ENCODE peak calls at places on chromosome 6, in six cellular contexts. N is SJSA1, H is HL-60, R is uterus, P is thyroid gland, B is AG04450. E is an unnamed sample.
A peak's percentile ranks its signal among the peaks of the same experiment; 100 is the strongest.

GRCh38 chr6:107564223-107564855 is 74.4 kb downstream of the SOBP start:
- DNase-seq in P (no peak), N (no peak), H (no peak), R (no peak), B (no peak), E (no peak)

GRCh38 chr6:42158631-42159030 is 14.5 kb upstream of the GUCA1A start:
- DNase-seq in R (no peak), H (no peak), P (no peak), B (no peak), N (no peak), E (no peak)

GRCh38 chr6:99603421-99604160 is 3.0 kb upstream of the PRDM13 start:
- DNase-seq in P (no peak), R (no peak), B (no peak), H (no peak), N (no peak), E (no peak)

GRCh38 chr6:54002118-54002517 is 109.1 kb upstream of the MLIP start:
- DNase-seq in B (no peak), P (no peak), H (no peak), N (no peak), R (no peak), E (no peak)

GRCh38 chr6:117477988-117478852 is 4.3 kb upstream of the DCBLD1 start:
- DNase-seq in B (no peak), R (no peak), P (no peak), N (no peak), H (no peak), E (no peak)

GRCh38 chr6:37347177-37348145 is 6.3 kb upstream of the RNF8 start:
- DNase-seq in N (peak; percentile 36), H (no peak), B (no peak), P (no peak), R (no peak), E (no peak)

GRCh38 chr6:113755449-113756289 is 101.5 kb upstream of the MARCKS start:
- DNase-seq in R (no peak), N (no peak), P (no peak), H (no peak), B (no peak), E (no peak)

GRCh38 chr6:21595951-21596378 is 2.4 kb downstream of the SOX4 start:
- DNase-seq in B (no peak), N (no peak), R (no peak), P (no peak), H (no peak), E (no peak)

GRCh38 chr6:90712165-90712564 is 125.3 kb upstream of the MAP3K7 start:
- DNase-seq in B (no peak), P (no peak), H (no peak), R (no peak), N (no peak), E (no peak)

GRCh38 chr6:13400772-13401171 is 72.4 kb upstream of the TBC1D7 start:
- DNase-seq in R (no peak), H (no peak), B (no peak), P (no peak), N (no peak), E (no peak)

GRCh38 chr6:157597461-157598312 is 216.7 kb downstream of the ZDHHC14 start:
- DNase-seq in N (peak; percentile 70), H (no peak), B (no peak), R (peak; percentile 55), P (peak; percentile 65), E (no peak)

GRCh38 chr6:25017486-25017885 is 81.7 kb upstream of the RIPOR2 start:
- DNase-seq in N (no peak), B (no peak), H (no peak), P (no peak), R (no peak), E (peak; percentile 40)

GRCh38 chr6:157714153-157714490 is 108.9 kb upstream of the SNX9 start:
- DNase-seq in B (no peak), H (no peak), R (no peak), N (no peak), P (no peak), E (no peak)

GRCh38 chr6:30635834-30636233 is 9.2 kb downstream of the ATAT1 start:
- DNase-seq in P (no peak), N (no peak), B (no peak), H (no peak), R (no peak), E (no peak)
- H3K27ac ChIP-seq in P (no peak overlapping the region), N (no peak overlapping the region), B (no peak overlapping the region), H (no peak overlapping the region), R (no peak overlapping the region), E (no peak overlapping the region)

GRCh38 chr6:71888720-71889340 is 2.5 kb downstream of the RIMS1 start:
- DNase-seq in N (no peak), H (no peak), P (no peak), B (no peak), R (no peak), E (no peak)

GRCh38 chr6:71889366-71889765 is 3.0 kb downstream of the RIMS1 start:
- DNase-seq in N (no peak), P (no peak), B (no peak), R (no peak), H (no peak), E (no peak)

GRCh38 chr6:71886184-71887005 is at the start of gene RIMS1:
- DNase-seq in R (no peak), H (no peak), B (no peak), P (no peak), N (no peak), E (no peak)

GRCh38 chr6:71887744-71888115 is 1.4 kb downstream of the RIMS1 start:
- DNase-seq in P (no peak), H (no peak), N (no peak), R (no peak), B (no peak), E (no peak)

GRCh38 chr6:71887006-71887743 is 825 bp downstream of the RIMS1 start:
- DNase-seq in H (no peak), R (no peak), P (no peak), N (peak; percentile 12), B (no peak), E (no peak)
- H3K27ac ChIP-seq in H (no peak overlapping the region), R (no peak overlapping the region), P (no peak overlapping the region), N (no peak overlapping the region), B (no peak overlapping the region), E (no peak overlapping the region)

GRCh38 chr6:109644131-109644530 is 46.9 kb downstream of the AK9 start:
- DNase-seq in N (no peak), R (no peak), B (no peak), P (no peak), H (no peak), E (peak; percentile 41)
- H3K27ac ChIP-seq in N (no peak overlapping the region), R (no peak overlapping the region), B (no peak overlapping the region), P (no peak overlapping the region), H (no peak overlapping the region), E (no peak overlapping the region)

GRCh38 chr6:84522135-84522535 is 242.3 kb downstream of the TBX18 start:
- DNase-seq in P (no peak), N (peak; percentile 75), B (peak; percentile 16), H (no peak), R (no peak), E (peak; percentile 24)

GRCh38 chr6:84525907-84526306 is 238.5 kb downstream of the TBX18 start:
- DNase-seq in H (no peak), B (no peak), N (no peak), P (no peak), R (no peak), E (no peak)

GRCh38 chr6:84528201-84528600 is 236.2 kb downstream of the TBX18 start:
- DNase-seq in B (no peak), N (no peak), P (no peak), R (no peak), H (no peak), E (no peak)

GRCh38 chr6:84524636-84525035 is 239.8 kb downstream of the TBX18 start:
- DNase-seq in B (no peak), H (no peak), R (no peak), P (no peak), N (no peak), E (no peak)

DNA sequence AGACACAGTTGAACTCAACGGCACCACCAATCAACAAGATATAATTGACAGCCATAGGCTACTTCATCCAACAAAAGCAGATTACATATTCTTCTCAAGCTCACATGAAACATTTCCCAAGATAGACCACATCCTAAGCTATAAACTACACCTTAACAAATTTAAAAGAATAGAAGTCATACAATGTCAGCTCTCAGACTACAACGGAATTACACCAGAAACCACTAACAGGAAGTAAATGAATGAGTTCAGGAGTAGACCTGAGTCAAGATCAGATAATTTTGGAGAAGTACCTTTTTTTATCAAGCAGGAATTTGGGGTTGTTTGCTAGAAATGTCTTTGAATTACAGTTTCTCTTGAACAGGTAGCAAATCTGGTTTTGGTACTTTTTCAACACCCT is 237.8 kb downstream of the TBX18 start:
- DNase-seq in H (no peak), P (no peak), R (no peak), B (no peak), N (no peak), E (no peak)
- H3K27ac ChIP-seq in H (no peak overlapping the region), P (no peak overlapping the region), R (no peak overlapping the region), B (no peak overlapping the region), N (no peak overlapping the region), E (no peak overlapping the region)

GRCh38 chr6:14881399-14881798 is 364.5 kb upstream of the JARID2 start:
- DNase-seq in N (no peak), R (no peak), B (no peak), H (no peak), P (no peak), E (no peak)
- H3K27ac ChIP-seq in N (no peak overlapping the region), R (no peak overlapping the region), B (no peak overlapping the region), H (no peak overlapping the region), P (no peak overlapping the region), E (no peak overlapping the region)